ENCODE peak calls at places on chromosome 10, in four cellular contexts. Y is left ventricle myocardium inferior, H is neural progenitor cell, E is T1000. G is an unnamed sample.
A peak's percentile ranks its signal among the peaks of the same experiment; 100 is the strongest.

GRCh38 chr10:70409772-70410171 is 5.8 kb downstream of the EIF4EBP2 start:
- DNase-seq in Y (no peak), H (no peak), E (no peak), G (no peak)

GRCh38 chr10:113697595-113697994 is 17.9 kb downstream of the CASP7 start:
- DNase-seq in Y (no peak), H (no peak), E (no peak), G (no peak)

GRCh38 chr10:127216786-127217185 is 20.4 kb upstream of the INSYN2A start:
- DNase-seq in Y (no peak), H (no peak), E (no peak), G (peak; percentile 51)

GRCh38 chr10:109740436-109740835 is 182.9 kb downstream of the XPNPEP1 start:
- DNase-seq in Y (no peak), H (no peak), E (no peak), G (no peak)

GRCh38 chr10:102395677-102396197 is at the start of gene NFKB2:
- DNase-seq in Y (no peak), H (no peak), E (no peak), G (no peak)

GRCh38 chr10:22321156-22321711 is 335 bp downstream of the BMI1 start:
- DNase-seq in Y (peak; percentile 72), H (peak; percentile 94), E (peak; percentile 100), G (peak; percentile 83)

GRCh38 chr10:59434463-59435326 is 72.3 kb upstream of the FAM13C start:
- DNase-seq in Y (no peak), H (no peak), E (no peak), G (peak; percentile 55)

GRCh38 chr10:125057158-125058001 is 103.0 kb downstream of the CTBP2 start:
- DNase-seq in Y (peak; percentile 61), H (peak; percentile 97), E (no peak), G (no peak)

GRCh38 chr10:129468187-129468586 is 1.1 kb downstream of the MGMT start:
- DNase-seq in Y (no peak), H (no peak), E (no peak), G (no peak)

GRCh38 chr10:3067045-3067858 is at the start of gene PFKP:
- DNase-seq in Y (peak; percentile 50), H (peak; percentile 63), E (no peak), G (peak; percentile 33)

GRCh38 chr10:69087600-69088470 is at the start of gene SRGN:
- DNase-seq in Y (peak; percentile 51), H (no peak), E (no peak), G (peak; percentile 41)

G was measured in epithelial cell of esophagus.